ENCODE peak calls at places on chromosomes 11 and 22, in eight cellular contexts. U is hepatocyte; H is RWPE1; Z is CD4-positive, alpha-beta T cell; V is Peyer's patch; E is PC-3; F is mammary epithelial cell; Y is CD8-positive, alpha-beta T cell. R is an unnamed sample.

GRCh38 chr11:44988981-44989635 is 38.4 kb upstream of the TP53I11 start:
- DNase-seq in Z (no peak), H (no peak), U (no peak), Y (peak), V (peak), E (no peak), F (no peak), R (no peak)

GRCh38 chr11:59678813-59679165 is 10.0 kb upstream of the PATL1 start:
- DNase-seq in V (no peak), H (no peak), Z (no peak), E (no peak), F (no peak), Y (no peak), U (no peak), R (no peak)

GRCh38 chr11:62844154-62844553 is 4.8 kb upstream of the WDR74 start:
- DNase-seq in U (no peak), H (no peak), F (no peak), Y (no peak), Z (no peak), E (no peak), V (no peak), R (no peak)

GRCh38 chr22:38864361-38865191 is 7.4 kb downstream of the CBX6 start:
- DNase-seq in Y (no peak), V (no peak), Z (no peak), E (no peak), F (no peak), U (peak), H (no peak), R (no peak)

GRCh38 chr22:35928273-35928798 is 100.3 kb downstream of the RBFOX2 start:
- DNase-seq in F (peak), Z (no peak), H (no peak), E (no peak), Y (no peak), V (no peak), U (no peak), R (no peak)

GRCh38 chr22:26479792-26480610 is 3.6 kb downstream of the HPS4 start:
- DNase-seq in U (no peak), V (no peak), Z (no peak), E (peak), Y (no peak), H (no peak), F (no peak), R (no peak)

GRCh38 chr11:67372993-67373915 is at the start of gene CLCF1:
- DNase-seq in H (peak), Z (peak), U (peak), E (peak), F (peak), V (peak), Y (peak), R (no peak)

GRCh38 chr11:737366-737765 is 9.9 kb upstream of the TALDO1 start:
- DNase-seq in V (no peak), F (no peak), U (no peak), H (no peak), Z (no peak), E (no peak), Y (no peak), R (peak)

GRCh38 chr11:72786305-72787261 is 7.3 kb downstream of the STARD10 start:
- DNase-seq in Y (no peak), Z (no peak), F (no peak), H (no peak), U (peak), V (peak), E (peak), R (no peak)

GRCh38 chr11:117725048-117725734 is 71.8 kb downstream of the DSCAML1 start:
- DNase-seq in Z (no peak), E (no peak), F (no peak), Y (no peak), U (no peak), V (no peak), H (no peak), R (no peak)

GRCh38 chr22:44355688-44356070 is 42.9 kb upstream of the SHISAL1 start:
- DNase-seq in V (no peak), F (no peak), Z (no peak), E (no peak), H (no peak), Y (no peak), U (no peak), R (no peak)

GRCh38 chr11:2522636-2523255 is 77.9 kb downstream of the KCNQ1 start:
- DNase-seq in V (peak), H (no peak), U (no peak), E (no peak), Z (no peak), F (no peak), Y (peak), R (peak)

GRCh38 chr11:5420993-5421392 is 918 bp upstream of the OR51Q1 start:
- DNase-seq in U (no peak), F (no peak), Y (no peak), H (no peak), E (no peak), Z (no peak), V (no peak), R (no peak)

GRCh38 chr11:57456960-57457642 is 3.2 kb upstream of the RTN4RL2 start:
- DNase-seq in Z (peak), U (peak), F (peak), H (peak), Y (peak), E (peak), V (peak), R (peak)

GRCh38 chr22:29041408-29041807 is 20.2 kb downstream of the C22orf31 start:
- DNase-seq in Z (no peak), F (peak), V (no peak), E (no peak), H (no peak), U (no peak), Y (no peak), R (peak)

GRCh38 chr11:69447786-69448185 is 33.7 kb upstream of the LINC01488 start:
- DNase-seq in Z (no peak), E (peak), H (peak), F (peak), U (no peak), V (no peak), Y (no peak), R (no peak)

GRCh38 chr11:32932196-32932595 is 39.6 kb downstream of the QSER1 start:
- DNase-seq in U (no peak), Y (no peak), H (no peak), E (no peak), Z (no peak), V (no peak), F (no peak), R (no peak)

GRCh38 chr11:69301491-69302401 is 7.8 kb downstream of the MYEOV start:
- DNase-seq in Z (no peak), H (peak), Y (peak), V (peak), E (peak), U (peak), F (peak), R (no peak)

GRCh38 chr11:33545941-33546340 is 154.7 kb downstream of the C11orf91 start:
- DNase-seq in Y (no peak), Z (no peak), F (no peak), U (no peak), E (peak), H (no peak), V (no peak), R (no peak)

GRCh38 chr22:37746366-37747089 is 49.7 kb downstream of the TRIOBP start:
- DNase-seq in Z (no peak), F (peak), H (no peak), U (no peak), E (no peak), Y (no peak), V (no peak), R (peak)

GRCh38 chr11:33899383-33900037 is 7.6 kb upstream of the LMO2 start:
- DNase-seq in Y (no peak), E (peak), V (peak), U (peak), Z (no peak), F (peak), H (peak), R (peak)

GRCh38 chr11:66070604-66071325 is 693 bp downstream of the PACS1 start:
- DNase-seq in U (peak), Y (peak), E (peak), V (peak), F (peak), H (peak), Z (no peak), R (no peak)

GRCh38 chr22:44005524-44005923 is 18.6 kb upstream of the PARVB start:
- DNase-seq in H (no peak), F (no peak), Y (no peak), U (no peak), V (no peak), Z (no peak), E (no peak), R (no peak)

GRCh38 chr11:76243648-76244285 is 37.5 kb upstream of the WNT11 start:
- DNase-seq in Y (no peak), Z (no peak), H (no peak), V (no peak), E (no peak), F (no peak), U (no peak), R (no peak)

GRCh38 chr11:69418576-69419296 is 62.7 kb upstream of the LINC01488 start:
- DNase-seq in U (no peak), F (no peak), Y (no peak), Z (no peak), E (no peak), V (no peak), H (no peak), R (no peak)

GRCh38 chr11:75763846-75764245 is 4.7 kb upstream of the DGAT2 start:
- DNase-seq in Z (no peak), U (no peak), Y (no peak), E (no peak), H (no peak), F (no peak), V (no peak), R (no peak)

GRCh38 chr22:35480143-35480542 is 60.5 kb upstream of the RASD2 start:
- DNase-seq in V (no peak), F (no peak), Z (no peak), Y (no peak), H (no peak), E (peak), U (no peak), R (no peak)

GRCh38 chr11:2209900-2210321 is 38.3 kb upstream of the TH start:
- DNase-seq in V (peak), F (no peak), Y (peak), U (no peak), Z (no peak), E (no peak), H (no peak), R (no peak)

GRCh38 chr22:30968015-30968923 is at the start of gene MORC2:
- DNase-seq in E (peak), U (peak), F (no peak), V (peak), Y (no peak), Z (no peak), H (peak), R (no peak)

GRCh38 chr11:134124660-134125451 is 56.0 kb downstream of the JAM3 start:
- DNase-seq in V (peak), H (no peak), E (no peak), Z (no peak), U (peak), F (peak), Y (no peak), R (peak)
- H3K27ac ChIP-seq in V (peak), H (no peak), E (no peak), Z (no peak), U (no peak), F (no peak), Y (no peak), R (peak)

DNA sequence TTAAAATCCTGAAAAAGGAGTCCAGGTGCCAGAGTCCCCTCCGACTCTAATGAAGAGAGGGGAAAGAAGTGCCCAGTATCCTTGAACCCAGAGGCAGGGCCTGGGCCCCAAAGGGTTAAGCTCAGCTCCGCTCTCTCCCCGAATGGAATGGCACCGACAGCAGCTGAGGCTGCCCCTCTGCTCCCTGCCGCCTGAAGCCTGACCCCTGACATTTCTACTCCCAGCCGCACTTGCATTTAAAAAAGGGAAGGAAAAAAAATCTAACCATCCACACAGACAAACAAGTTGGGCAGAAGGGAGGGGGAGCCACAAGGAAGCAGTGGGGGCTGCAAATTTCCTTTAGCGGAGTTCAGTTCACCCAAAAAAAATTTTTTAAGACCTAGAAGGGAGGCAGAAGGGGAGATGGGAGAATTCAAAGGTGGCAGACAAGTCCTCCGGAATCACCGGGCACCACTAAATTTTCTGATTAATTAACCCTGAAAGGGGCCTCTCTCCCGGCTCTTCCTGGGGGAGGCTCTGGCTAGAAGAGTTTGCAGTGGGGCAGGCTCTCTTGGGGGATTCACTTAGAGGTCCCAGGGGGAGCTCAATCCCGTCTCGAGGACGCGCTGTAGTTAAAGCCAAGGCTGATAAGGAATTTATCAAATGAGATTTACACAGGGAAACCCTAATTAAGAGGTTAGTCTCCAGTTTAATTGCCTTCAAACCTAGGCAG is 25.7 kb downstream of the MN1 start:
- DNase-seq in F (no peak), H (no peak), E (no peak), V (no peak), Z (no peak), U (no peak), Y (no peak), R (no peak)
- H3K27ac ChIP-seq in F (no peak), H (peak), E (no peak), V (peak), Z (no peak), U (no peak), Y (no peak), R (no peak)

GRCh38 chr11:47967577-47968230 is 12.7 kb upstream of the PTPRJ start:
- DNase-seq in Z (no peak), V (no peak), H (no peak), U (no peak), E (no peak), F (no peak), Y (no peak), R (no peak)

GRCh38 chr11:47971501-47971900 is 8.9 kb upstream of the PTPRJ start:
- DNase-seq in Y (no peak), F (no peak), E (no peak), U (no peak), H (no peak), Z (no peak), V (no peak), R (no peak)

GRCh38 chr11:47977651-47978050 is 2.7 kb upstream of the PTPRJ start:
- DNase-seq in F (no peak), Z (no peak), V (no peak), H (no peak), E (no peak), U (no peak), Y (no peak), R (no peak)

GRCh38 chr11:47969401-47969800 is 11.0 kb upstream of the PTPRJ start:
- DNase-seq in Z (no peak), H (no peak), Y (no peak), U (peak), F (no peak), V (no peak), E (no peak), R (no peak)

GRCh38 chr11:47973173-47973572 is 7.2 kb upstream of the PTPRJ start:
- DNase-seq in F (no peak), Z (no peak), V (no peak), Y (no peak), E (no peak), U (no peak), H (no peak), R (no peak)
- H3K27ac ChIP-seq in F (no peak), Z (no peak), V (no peak), Y (no peak), E (peak), U (no peak), H (no peak), R (no peak)

GRCh38 chr11:46917109-46918086 is 952 bp downstream of the LRP4 start:
- DNase-seq in F (no peak), Z (no peak), Y (no peak), H (no peak), E (no peak), U (no peak), V (peak), R (no peak)

GRCh38 chr11:46918778-46919513 is 596 bp upstream of the LRP4 start:
- DNase-seq in F (no peak), V (no peak), U (no peak), Z (no peak), Y (no peak), H (no peak), E (no peak), R (no peak)

GRCh38 chr11:46916669-46917108 is 1.7 kb downstream of the LRP4 start:
- DNase-seq in F (peak), V (peak), H (peak), U (peak), Z (peak), Y (no peak), E (no peak), R (no peak)

GRCh38 chr11:46918087-46918751 is at the start of gene LRP4:
- DNase-seq in H (no peak), V (peak), Z (peak), E (no peak), Y (no peak), F (no peak), U (peak), R (no peak)

GRCh38 chr11:46920709-46921108 is 2.4 kb upstream of the LRP4 start:
- DNase-seq in Z (no peak), Y (no peak), H (peak), F (peak), V (no peak), U (peak), E (peak), R (no peak)
- H3K27ac ChIP-seq in Z (no peak), Y (no peak), H (peak), F (peak), V (peak), U (peak), E (peak), R (no peak)

R was measured in dorsolateral prefrontal cortex.